ENCODE peak calls at places on chromosomes 11 and 22, in five cellular contexts. One of them, this sample, is unnamed.

GRCh38 chr11:326842-327580 is 6.4 kb upstream of the IFITM3 start:
- DNase-seq in activated T-helper 1 cell treated with Interleukin-2 at 50 U/mL for 16 hours: no peak
- DNase-seq in choroid plexus epithelial cell: peak
- DNase-seq in fibroblast of the aortic adventitia: peak
- DNase-seq in LoVo: no peak
- DNase-seq in this sample: peak

GRCh38 chr11:65493367-65494176 is 5.3 kb upstream of the MALAT1 start:
- DNase-seq in activated T-helper 1 cell treated with Interleukin-2 at 50 U/mL for 16 hours: no peak
- DNase-seq in choroid plexus epithelial cell: peak
- DNase-seq in fibroblast of the aortic adventitia: peak
- DNase-seq in LoVo: peak
- DNase-seq in this sample: no peak

GRCh38 chr22:41910050-41910598 is 4.8 kb downstream of the SHISA8 start:
- DNase-seq in activated T-helper 1 cell treated with Interleukin-2 at 50 U/mL for 16 hours: no peak
- DNase-seq in choroid plexus epithelial cell: no peak
- DNase-seq in fibroblast of the aortic adventitia: no peak
- DNase-seq in LoVo: no peak
- DNase-seq in this sample: no peak

GRCh38 chr11:65291613-65292012 is 23.1 kb upstream of the CDC42EP2 start:
- DNase-seq in activated T-helper 1 cell treated with Interleukin-2 at 50 U/mL for 16 hours: no peak
- DNase-seq in choroid plexus epithelial cell: peak
- DNase-seq in fibroblast of the aortic adventitia: peak
- DNase-seq in LoVo: no peak
- DNase-seq in this sample: no peak

GRCh38 chr11:120098503-120099054 is 39.3 kb downstream of the TRIM29 start:
- DNase-seq in activated T-helper 1 cell treated with Interleukin-2 at 50 U/mL for 16 hours: no peak
- DNase-seq in choroid plexus epithelial cell: no peak
- DNase-seq in fibroblast of the aortic adventitia: no peak
- DNase-seq in LoVo: no peak
- DNase-seq in this sample: no peak

GRCh38 chr22:44939451-44939850 is 70.4 kb downstream of the PHF21B start:
- DNase-seq in activated T-helper 1 cell treated with Interleukin-2 at 50 U/mL for 16 hours: no peak
- DNase-seq in choroid plexus epithelial cell: no peak
- DNase-seq in fibroblast of the aortic adventitia: no peak
- DNase-seq in LoVo: no peak
- DNase-seq in this sample: no peak

GRCh38 chr11:111476961-111477360 is 35.2 kb downstream of the BTG4 start:
- DNase-seq in activated T-helper 1 cell treated with Interleukin-2 at 50 U/mL for 16 hours: no peak
- DNase-seq in choroid plexus epithelial cell: no peak
- DNase-seq in fibroblast of the aortic adventitia: no peak
- DNase-seq in LoVo: no peak
- DNase-seq in this sample: no peak

GRCh38 chr11:66011239-66011784 is 496 bp upstream of the CST6 start:
- DNase-seq in activated T-helper 1 cell treated with Interleukin-2 at 50 U/mL for 16 hours: no peak
- DNase-seq in choroid plexus epithelial cell: peak
- DNase-seq in fibroblast of the aortic adventitia: peak
- DNase-seq in LoVo: peak
- DNase-seq in this sample: no peak

GRCh38 chr11:47152126-47152952 is 24.3 kb downstream of the ARFGAP2 start:
- DNase-seq in activated T-helper 1 cell treated with Interleukin-2 at 50 U/mL for 16 hours: no peak
- DNase-seq in choroid plexus epithelial cell: peak
- DNase-seq in fibroblast of the aortic adventitia: no peak
- DNase-seq in LoVo: no peak
- DNase-seq in this sample: no peak

GRCh38 chr11:118217575-118217974 is 7.2 kb downstream of the JAML start:
- DNase-seq in activated T-helper 1 cell treated with Interleukin-2 at 50 U/mL for 16 hours: no peak
- DNase-seq in choroid plexus epithelial cell: no peak
- DNase-seq in fibroblast of the aortic adventitia: no peak
- DNase-seq in LoVo: no peak
- DNase-seq in this sample: no peak

GRCh38 chr11:134153147-134153905 is 70.4 kb downstream of the NCAPD3 start:
- DNase-seq in activated T-helper 1 cell treated with Interleukin-2 at 50 U/mL for 16 hours: no peak
- DNase-seq in choroid plexus epithelial cell: no peak
- DNase-seq in fibroblast of the aortic adventitia: no peak
- DNase-seq in LoVo: no peak
- DNase-seq in this sample: no peak

GRCh38 chr11:13061294-13061990 is 52.3 kb downstream of the RASSF10 start:
- DNase-seq in activated T-helper 1 cell treated with Interleukin-2 at 50 U/mL for 16 hours: no peak
- DNase-seq in choroid plexus epithelial cell: peak
- DNase-seq in fibroblast of the aortic adventitia: peak
- DNase-seq in LoVo: no peak
- DNase-seq in this sample: no peak

GRCh38 chr22:39114157-39114511 is 17.1 kb downstream of the APOBEC3H start:
- DNase-seq in activated T-helper 1 cell treated with Interleukin-2 at 50 U/mL for 16 hours: no peak
- DNase-seq in choroid plexus epithelial cell: no peak
- DNase-seq in fibroblast of the aortic adventitia: no peak
- DNase-seq in LoVo: no peak
- DNase-seq in this sample: no peak

GRCh38 chr11:127454856-127455255 is 454.3 kb upstream of the KIRREL3 start:
- DNase-seq in activated T-helper 1 cell treated with Interleukin-2 at 50 U/mL for 16 hours: no peak
- DNase-seq in choroid plexus epithelial cell: no peak
- DNase-seq in fibroblast of the aortic adventitia: no peak
- DNase-seq in LoVo: no peak
- DNase-seq in this sample: no peak

GRCh38 chr11:70881948-70882715 is 370.2 kb downstream of the SHANK2 start:
- DNase-seq in activated T-helper 1 cell treated with Interleukin-2 at 50 U/mL for 16 hours: no peak
- DNase-seq in choroid plexus epithelial cell: no peak
- DNase-seq in fibroblast of the aortic adventitia: no peak
- DNase-seq in LoVo: no peak
- DNase-seq in this sample: no peak

GRCh38 chr11:126277780-126278179 is 5.1 kb upstream of the TIRAP start:
- DNase-seq in activated T-helper 1 cell treated with Interleukin-2 at 50 U/mL for 16 hours: no peak
- DNase-seq in choroid plexus epithelial cell: no peak
- DNase-seq in fibroblast of the aortic adventitia: no peak
- DNase-seq in LoVo: no peak
- DNase-seq in this sample: no peak

This sample was measured in T-helper 22 cell.